ENCODE peak calls at places on chromosomes 3 and 15, in four cellular contexts. Y, K, L and E are unnamed samples.

GRCh38 chr3:14925729-14926591 is 21.4 kb upstream of the NR2C2 start:
- DNase-seq in Y (no peak), K (peak), L (peak), E (no peak)

GRCh38 chr3:149936812-149937230 is 33.9 kb downstream of the PFN2 start:
- DNase-seq in Y (peak), K (peak), L (peak), E (peak)

GRCh38 chr3:16906679-16907078 is 21.9 kb downstream of the PLCL2 start:
- DNase-seq in Y (no peak), K (no peak), L (no peak), E (no peak)

GRCh38 chr3:45631486-45631885 is 36.9 kb downstream of the LIMD1 start:
- DNase-seq in Y (no peak), K (no peak), L (no peak), E (no peak)

GRCh38 chr15:40256642-40257235 is 17.9 kb downstream of the PAK6 start:
- DNase-seq in Y (no peak), K (no peak), L (no peak), E (no peak)

GRCh38 chr15:81126887-81127286 is 7.2 kb upstream of the CFAP161 start:
- DNase-seq in Y (no peak), K (no peak), L (no peak), E (no peak)

GRCh38 chr15:86079491-86080266 is at the start of gene AGBL1:
- DNase-seq in Y (peak), K (no peak), L (no peak), E (no peak)

GRCh38 chr3:78257956-78258530 is 1218.1 kb downstream of the ROBO2 start:
- DNase-seq in Y (no peak), K (no peak), L (no peak), E (no peak)

GRCh38 chr3:10471337-10471721 is 34.1 kb downstream of the ATP2B2 start:
- DNase-seq in Y (no peak), K (no peak), L (no peak), E (no peak)

GRCh38 chr3:196962108-196962929 is 6.3 kb downstream of the PIGZ start:
- DNase-seq in Y (no peak), K (peak), L (no peak), E (no peak)

GRCh38 chr3:169818330-169818729 is 5.6 kb upstream of the LRRC34 start:
- DNase-seq in Y (no peak), K (no peak), L (no peak), E (no peak)

GRCh38 chr15:98745650-98746374 is 97.5 kb downstream of the IGF1R start:
- DNase-seq in Y (no peak), K (no peak), L (no peak), E (no peak)

GRCh38 chr3:39260957-39261356 is 18.9 kb downstream of the CX3CR1 start:
- DNase-seq in Y (no peak), K (peak), L (peak), E (peak)

GRCh38 chr15:64004582-64004981 is 41.7 kb downstream of the DAPK2 start:
- DNase-seq in Y (no peak), K (peak), L (no peak), E (no peak)

GRCh38 chr3:111668912-111669488 is 73.9 kb upstream of the ZBED2 start:
- DNase-seq in Y (no peak), K (peak), L (peak), E (no peak)

GRCh38 chr3:159761377-159761776 is 227.3 kb upstream of the IL12A start:
- DNase-seq in Y (no peak), K (no peak), L (peak), E (no peak)

GRCh38 chr15:33360876-33361275 is 50.1 kb downstream of the RYR3 start:
- DNase-seq in Y (no peak), K (no peak), L (peak), E (no peak)

GRCh38 chr3:86929046-86929445 is 61.9 kb downstream of the VGLL3 start:
- DNase-seq in Y (no peak), K (no peak), L (no peak), E (no peak)

GRCh38 chr15:36748743-36749142 is 169.3 kb downstream of the CDIN1 start:
- DNase-seq in Y (no peak), K (no peak), L (no peak), E (no peak)

GRCh38 chr3:187255314-187255713 is 36.2 kb downstream of the MASP1 start:
- DNase-seq in Y (no peak), K (no peak), L (no peak), E (no peak)

GRCh38 chr3:70550723-70551319 is 238.4 kb upstream of the MDFIC2 start:
- DNase-seq in Y (no peak), K (peak), L (peak), E (no peak)

GRCh38 chr3:40476478-40477470 is at the start of gene ZNF619:
- DNase-seq in Y (no peak), K (peak), L (peak), E (no peak)

GRCh38 chr3:172154768-172155649 is 115.6 kb downstream of the FNDC3B start:
- DNase-seq in Y (no peak), K (no peak), L (no peak), E (no peak)
- TF ChIP-seq TCF12 in Y (no peak), K (no peak), L (no peak), E (peak)

GRCh38 chr3:11637901-11638668 is 5.6 kb downstream of the VGLL4 start:
- DNase-seq in Y (no peak), K (no peak), L (peak), E (no peak)

GRCh38 chr3:11640009-11640673 is 3.6 kb downstream of the VGLL4 start:
- DNase-seq in Y (no peak), K (no peak), L (no peak), E (no peak)

GRCh38 chr3:11641316-11641682 is 2.4 kb downstream of the VGLL4 start:
- DNase-seq in Y (no peak), K (no peak), L (no peak), E (no peak)

GRCh38 chr3:11636372-11636760 is 7.3 kb downstream of the VGLL4 start:
- DNase-seq in Y (no peak), K (no peak), L (no peak), E (no peak)

GRCh38 chr3:11638669-11639402 is 4.9 kb downstream of the VGLL4 start:
- DNase-seq in Y (no peak), K (no peak), L (peak), E (no peak)
- TF ChIP-seq TCF12 in Y (no peak), K (no peak), L (no peak), E (no peak)

GRCh38 chr3:13067778-13068177 is 5.5 kb downstream of the IQSEC1 start:
- DNase-seq in Y (no peak), K (no peak), L (no peak), E (no peak)

GRCh38 chr3:13064964-13065363 is 8.3 kb downstream of the IQSEC1 start:
- DNase-seq in Y (no peak), K (no peak), L (no peak), E (no peak)

GRCh38 chr3:13066236-13066635 is 7.0 kb downstream of the IQSEC1 start:
- DNase-seq in Y (no peak), K (no peak), L (no peak), E (no peak)

GRCh38 chr3:13064469-13064868 is 8.8 kb downstream of the IQSEC1 start:
- DNase-seq in Y (no peak), K (no peak), L (no peak), E (no peak)

DNA sequence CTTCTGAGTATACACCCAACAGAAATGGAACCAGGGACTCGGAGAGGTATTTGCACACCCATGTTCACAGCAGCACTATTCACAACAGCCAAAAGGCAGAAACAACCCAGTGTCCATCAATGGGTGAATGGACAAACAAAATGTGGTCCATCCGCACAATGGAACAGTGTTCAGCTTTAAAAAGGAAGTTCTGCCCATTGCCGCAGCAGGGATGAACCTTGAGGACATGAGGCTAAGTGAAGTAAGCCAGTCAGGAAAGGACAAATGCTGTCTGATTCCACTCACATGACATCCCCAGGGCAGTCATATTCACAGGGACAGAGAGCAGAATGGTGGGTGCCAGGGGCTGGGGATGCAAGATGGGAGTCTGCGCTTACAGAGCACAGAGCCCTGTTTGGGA is 7.5 kb downstream of the IQSEC1 start:
- DNase-seq in Y (no peak), K (no peak), L (no peak), E (no peak)
- TF ChIP-seq TCF12 in Y (no peak), K (no peak), L (no peak), E (no peak)

DNA sequence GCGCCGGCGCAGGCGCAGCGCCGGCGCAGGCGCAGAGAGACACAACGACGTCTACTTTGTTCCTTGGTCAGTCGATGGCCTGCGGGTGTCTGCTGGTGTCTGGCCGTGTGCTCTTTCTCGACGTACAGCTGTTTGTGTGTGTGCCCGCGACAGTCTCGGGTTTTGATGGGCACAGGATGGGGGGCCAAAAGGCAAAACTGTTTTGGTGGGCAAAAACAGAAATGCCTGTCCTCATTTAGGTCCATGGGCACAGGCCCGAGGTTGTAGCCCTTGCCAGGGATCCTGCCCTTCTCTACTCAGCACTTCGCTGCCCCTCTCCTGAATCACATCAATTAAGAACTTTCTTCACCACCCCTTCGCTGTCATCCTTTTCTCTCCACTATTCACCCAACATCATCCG is 184.8 kb upstream of the CHL1 start:
- DNase-seq in Y (no peak), K (no peak), L (peak), E (no peak)
- TF ChIP-seq TCF12 in Y (no peak), K (no peak), L (no peak), E (no peak)